ENCODE peak calls at places on chromosomes 7 and 10, in four cellular contexts. F is CD8-positive, alpha-beta T cell; L is fibroblast of pulmonary artery; U is foreskin fibroblast. P is an unnamed sample.

GRCh38 chr10:36534471-36535002 is 590.9 kb upstream of the ANKRD30A start:
- DNase-seq in F (no peak), L (peak), U (peak), P (no peak)

GRCh38 chr10:129624526-129624925 is 157.5 kb downstream of the MGMT start:
- DNase-seq in F (no peak), L (no peak), U (no peak), P (no peak)

GRCh38 chr10:89398003-89398749 is 5.8 kb downstream of the IFIT1 start:
- DNase-seq in F (no peak), L (peak), U (peak), P (no peak)

GRCh38 chr10:26647602-26648244 is 49.8 kb upstream of the PDSS1 start:
- DNase-seq in F (no peak), L (no peak), U (no peak), P (no peak)

GRCh38 chr10:99395750-99396445 is 34.5 kb downstream of the GOT1 start:
- DNase-seq in F (no peak), L (peak), U (peak), P (peak)

GRCh38 chr10:84543948-84544347 is 215.6 kb downstream of the CCSER2 start:
- DNase-seq in F (no peak), L (no peak), U (no peak), P (peak)

GRCh38 chr7:19016140-19016539 is 101.3 kb downstream of the TWIST1 start:
- DNase-seq in F (no peak), L (peak), U (peak), P (peak)

GRCh38 chr10:22986771-22987542 is 59.1 kb downstream of the ARMC3 start:
- DNase-seq in F (no peak), L (peak), U (no peak), P (peak)

GRCh38 chr7:55170335-55170734 is 151.5 kb downstream of the EGFR start:
- DNase-seq in F (no peak), L (no peak), U (no peak), P (no peak)

GRCh38 chr7:27192546-27193334 is 7.2 kb downstream of the HOXA13 start:
- DNase-seq in F (no peak), L (no peak), U (no peak), P (peak)

GRCh38 chr10:118442032-118442431 is 99.9 kb upstream of the FAM204A start:
- DNase-seq in F (no peak), L (no peak), U (no peak), P (no peak)

GRCh38 chr7:131774419-131775220 is 218.2 kb upstream of the PODXL start:
- DNase-seq in F (no peak), L (peak), U (no peak), P (no peak)

GRCh38 chr10:60237977-60238376 is 151.7 kb downstream of the ANK3 start:
- DNase-seq in F (no peak), L (peak), U (peak), P (no peak)

GRCh38 chr7:27162548-27162848 is 2.8 kb downstream of the HOXA9 start:
- DNase-seq in F (no peak), L (no peak), U (no peak), P (no peak)

GRCh38 chr7:28093617-28094232 is 86.9 kb downstream of the JAZF1 start:
- DNase-seq in F (peak), L (peak), U (peak), P (peak)

GRCh38 chr10:103967433-103968142 is 648 bp downstream of the SLK start:
- DNase-seq in F (no peak), L (peak), U (peak), P (no peak)

GRCh38 chr10:17214991-17215781 is 12.9 kb upstream of the VIM start:
- DNase-seq in F (no peak), L (peak), U (peak), P (peak)

GRCh38 chr7:98021588-98022351 is 31.8 kb upstream of the OCM2 start:
- DNase-seq in F (peak), L (peak), U (peak), P (peak)

GRCh38 chr7:141572175-141572574 is 21.0 kb downstream of the AGK start:
- DNase-seq in F (no peak), L (no peak), U (no peak), P (no peak)

GRCh38 chr10:30013684-30014246 is 45.6 kb downstream of the JCAD start:
- DNase-seq in F (no peak), L (peak), U (no peak), P (no peak)

GRCh38 chr10:97676770-97677581 is 10.1 kb downstream of the AVPI1 start:
- DNase-seq in F (peak), L (peak), U (peak), P (peak)

GRCh38 chr10:49164587-49165188 is 23.5 kb downstream of the TMEM273 start:
- DNase-seq in F (no peak), L (peak), U (no peak), P (no peak)

GRCh38 chr7:70325509-70326101 is 727.3 kb downstream of the AUTS2 start:
- DNase-seq in F (no peak), L (peak), U (no peak), P (no peak)

GRCh38 chr10:49187950-49188761 is at the start of gene TMEM273:
- DNase-seq in F (no peak), L (no peak), U (no peak), P (no peak)

GRCh38 chr10:30587522-30588031 is 42.0 kb downstream of the LYZL2 start:
- DNase-seq in F (no peak), L (no peak), U (no peak), P (no peak)

GRCh38 chr7:46068159-46068558 is 147.1 kb upstream of the IGFBP3 start:
- DNase-seq in F (no peak), L (no peak), U (no peak), P (no peak)

GRCh38 chr7:157543791-157544190 is 207.0 kb downstream of the DNAJB6 start:
- DNase-seq in F (no peak), L (no peak), U (no peak), P (no peak)

GRCh38 chr10:86960003-86960862 is 1.8 kb downstream of the SNCG start:
- DNase-seq in F (no peak), L (peak), U (peak), P (peak)

GRCh38 chr7:32167256-32167655 is 97.0 kb upstream of the PDE1C start:
- DNase-seq in F (no peak), L (no peak), U (no peak), P (no peak)

GRCh38 chr7:33903770-33904679 is 1.3 kb upstream of the BMPER start:
- DNase-seq in F (no peak), L (peak), U (peak), P (peak)

GRCh38 chr7:81175291-81175942 is 256.6 kb upstream of the SEMA3C start:
- DNase-seq in F (no peak), L (no peak), U (no peak), P (no peak)

GRCh38 chr7:98823226-98823625 is 46.6 kb downstream of the TMEM130 start:
- DNase-seq in F (no peak), L (no peak), U (no peak), P (no peak)

GRCh38 chr7:113383638-113384037 is 265.3 kb upstream of the SMIM30 start:
- DNase-seq in F (no peak), L (no peak), U (no peak), P (no peak)

GRCh38 chr7:111308691-111309090 is 217.8 kb downstream of the LRRN3 start:
- DNase-seq in F (no peak), L (no peak), U (no peak), P (no peak)

GRCh38 chr10:45599021-45599603 is 73.5 kb downstream of the ZFAND4 start:
- DNase-seq in F (no peak), L (no peak), U (no peak), P (no peak)

GRCh38 chr10:121158988-121159579 is 307.9 kb downstream of the WDR11 start:
- DNase-seq in F (no peak), L (no peak), U (no peak), P (no peak)

GRCh38 chr10:78953124-78954008 is 115.4 kb upstream of the ZMIZ1 start:
- DNase-seq in F (no peak), L (peak), U (peak), P (peak)

GRCh38 chr7:142811154-142811737 is 40.5 kb downstream of the PRSS2 start:
- DNase-seq in F (peak), L (peak), U (peak), P (peak)

DNA sequence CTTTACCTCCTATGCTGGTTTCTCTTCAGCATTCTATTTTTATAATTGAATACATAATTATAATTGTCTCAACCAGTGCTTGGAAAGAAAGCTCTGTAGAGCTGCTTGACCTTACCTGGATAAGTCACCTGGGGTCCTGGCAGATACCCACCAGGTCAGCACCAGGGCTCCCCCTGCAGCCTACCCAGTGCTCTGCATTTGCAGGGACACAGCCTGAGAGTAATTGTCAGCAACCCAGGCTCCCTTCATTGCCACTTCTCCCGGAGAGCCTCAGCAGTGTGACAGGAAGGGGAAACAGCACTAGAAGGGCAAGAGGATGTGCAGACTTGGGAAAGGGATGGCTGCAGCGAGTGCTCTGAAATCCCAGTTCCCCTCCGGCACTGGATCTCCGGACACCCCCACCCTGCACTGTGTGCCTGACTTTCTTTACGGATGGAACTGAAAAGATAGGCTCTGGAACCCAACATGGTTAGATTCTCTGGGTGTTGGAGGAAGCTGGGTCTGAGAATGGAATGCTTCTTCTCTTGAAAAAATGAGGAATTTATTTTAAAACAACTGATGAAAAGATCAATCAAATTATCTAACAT is 11.4 kb upstream of the PAX4 start:
- DNase-seq in F (peak), L (no peak), U (no peak), P (no peak)
- TF ChIP-seq CTCF in F (peak), L (peak), U (peak), P (peak)

DNA sequence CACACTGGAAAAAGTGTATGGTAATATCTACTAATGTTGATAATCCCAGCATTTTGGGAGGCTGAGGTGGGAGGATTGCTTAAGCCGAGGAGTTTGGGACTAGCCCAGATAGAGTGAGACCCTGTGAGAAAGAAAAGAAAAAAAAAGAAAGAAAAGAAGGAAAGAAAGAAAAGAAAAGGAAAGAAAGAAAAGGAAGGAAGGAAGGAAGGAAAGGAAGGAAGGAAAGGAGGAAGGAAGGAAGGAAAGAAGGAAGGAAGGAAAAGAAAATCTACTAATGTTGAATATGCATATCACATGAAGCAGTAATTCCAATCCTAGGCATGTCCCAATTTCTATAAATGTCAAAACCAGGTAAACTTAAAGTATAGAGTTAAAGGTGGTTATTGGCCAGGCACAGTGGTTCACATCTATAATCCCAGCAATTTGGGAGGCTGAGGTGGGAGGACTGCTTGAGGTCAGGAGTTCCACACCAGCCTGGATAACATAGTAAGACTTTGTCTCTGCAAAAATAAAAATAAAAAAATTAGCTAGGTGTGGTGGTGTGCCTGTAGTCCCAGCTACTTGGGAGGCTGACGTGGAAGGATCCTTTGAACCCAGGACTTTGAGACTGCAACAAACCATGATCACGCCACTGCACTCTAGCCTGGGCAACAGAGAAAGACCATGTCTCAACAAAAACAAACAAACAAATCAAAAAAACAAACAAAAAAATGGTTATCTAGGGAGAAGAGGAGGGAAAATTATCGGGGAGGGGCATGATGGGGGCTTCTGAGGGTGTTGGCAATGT is 5.2 kb upstream of the KAZALD1 start:
- DNase-seq in F (no peak), L (no peak), U (no peak), P (no peak)
- TF ChIP-seq CTCF in F (no peak), L (no peak), U (no peak), P (no peak)

GRCh38 chr10:124590216-124591122 is 128.8 kb downstream of the LHPP start:
- DNase-seq in F (no peak), L (no peak), U (no peak), P (no peak)
- TF ChIP-seq CTCF in F (no peak), L (no peak), U (no peak), P (no peak)

DNA sequence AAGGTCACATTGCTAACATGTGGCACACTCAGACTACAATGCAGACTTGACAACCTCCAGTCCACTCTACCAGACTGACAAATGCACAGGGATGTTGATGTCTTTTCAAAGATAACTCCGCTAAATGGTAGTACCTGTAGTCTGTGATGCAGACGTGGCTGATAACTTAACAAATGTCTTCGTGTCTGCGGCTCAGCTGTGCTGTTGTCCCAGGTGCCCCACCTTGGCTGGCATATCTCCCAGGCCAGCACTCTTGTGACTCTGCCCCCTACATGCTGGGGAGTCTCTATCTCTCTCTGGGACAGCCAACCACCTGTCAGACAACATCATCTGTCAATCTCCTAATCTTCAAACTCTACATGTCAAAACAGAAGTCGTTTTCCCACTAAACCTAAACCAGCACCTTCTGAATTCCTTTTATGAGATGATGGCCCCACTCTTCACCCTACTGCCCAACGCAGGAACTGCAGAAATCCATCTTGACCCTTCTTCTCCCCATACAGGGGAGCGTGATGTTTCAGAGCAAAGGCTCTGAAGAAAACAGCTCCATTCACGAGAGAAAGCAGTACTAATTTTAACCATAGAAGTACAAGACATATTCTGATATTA is 156.4 kb downstream of the USP6NL start:
- DNase-seq in F (no peak), L (no peak), U (no peak), P (no peak)
- TF ChIP-seq CTCF in F (no peak), L (peak), U (no peak), P (peak)

GRCh38 chr7:94449151-94449725 is 54.5 kb downstream of the COL1A2 start:
- DNase-seq in F (no peak), L (peak), U (no peak), P (no peak)
- TF ChIP-seq CTCF in F (peak), L (peak), U (peak), P (peak)

P was measured in HFFc6.